ENCODE peak calls at places on chromosomes 2 and 18, in five cellular contexts. Z, D, C, K and H are unnamed samples.

GRCh38 chr2:71925268-71926097 is 222.2 kb downstream of the CYP26B1 start:
- DNase-seq in K (no peak), Z (no peak), D (no peak), C (no peak), H (no peak)

GRCh38 chr2:234708091-234708683 is 211.3 kb upstream of the ARL4C start:
- DNase-seq in K (no peak), D (no peak), C (no peak), Z (no peak), H (peak; percentile 87)

GRCh38 chr2:175036582-175037018 is 31.4 kb upstream of the CHN1 start:
- DNase-seq in C (peak; percentile 30), K (no peak), Z (peak; percentile 60), D (no peak), H (no peak)

GRCh38 chr2:223054193-223054781 is 2.3 kb downstream of the KCNE4 start:
- DNase-seq in K (no peak), C (no peak), Z (no peak), D (peak; percentile 65), H (peak; percentile 93)

GRCh38 chr2:27831279-27832050 is 58.7 kb downstream of the RBKS start:
- DNase-seq in K (no peak), Z (peak; percentile 44), D (no peak), C (no peak), H (no peak)

GRCh38 chr18:65567372-65567771 is 183.4 kb upstream of the CDH7 start:
- DNase-seq in D (no peak), C (peak; percentile 11), Z (peak; percentile 25), K (no peak), H (no peak)

GRCh38 chr2:34012728-34013302 is 413.7 kb upstream of the FAM98A start:
- DNase-seq in C (peak; percentile 52), K (peak; percentile 82), D (peak; percentile 52), Z (peak; percentile 72), H (no peak)

GRCh38 chr2:120660056-120660694 is 75.5 kb upstream of the GLI2 start:
- DNase-seq in Z (no peak), D (no peak), C (no peak), K (no peak), H (no peak)